ENCODE peak calls at places on chromosomes 2 and 18, in five cellular contexts. One of them, this sample, is unnamed.

GRCh38 chr18:57397440-57397839 is 37.7 kb upstream of the ONECUT2 start:
- DNase-seq in HEK293T: no peak
- DNase-seq in stimulated activated CD8-positive, alpha-beta memory T cell treated with anti-CD3 and anti-CD28 coated beads, Interleukin-7, amount 100 ng/mL, for 1 hour: no peak
- DNase-seq in astrocyte: peak; percentile 48
- DNase-seq in activated naive CD4-positive, alpha-beta T cell: no peak
- DNase-seq in this sample: no peak

GRCh38 chr2:74917702-74918619 is 40.5 kb upstream of the POLE4 start:
- DNase-seq in stimulated activated CD8-positive, alpha-beta memory T cell treated with anti-CD3 and anti-CD28 coated beads, Interleukin-7, amount 100 ng/mL, for 1 hour: no peak
- DNase-seq in activated naive CD4-positive, alpha-beta T cell: no peak
- DNase-seq in HEK293T: no peak
- DNase-seq in astrocyte: peak; percentile 59
- DNase-seq in this sample: no peak

GRCh38 chr2:26685943-26686839 is 6.3 kb upstream of the KCNK3 start:
- DNase-seq in astrocyte: no peak
- DNase-seq in stimulated activated CD8-positive, alpha-beta memory T cell treated with anti-CD3 and anti-CD28 coated beads, Interleukin-7, amount 100 ng/mL, for 1 hour: no peak
- DNase-seq in HEK293T: no peak
- DNase-seq in activated naive CD4-positive, alpha-beta T cell: no peak
- DNase-seq in this sample: no peak

GRCh38 chr18:2883137-2883671 is 36.4 kb downstream of the EMILIN2 start:
- DNase-seq in activated naive CD4-positive, alpha-beta T cell: peak; percentile 2
- DNase-seq in astrocyte: no peak
- DNase-seq in HEK293T: no peak
- DNase-seq in stimulated activated CD8-positive, alpha-beta memory T cell treated with anti-CD3 and anti-CD28 coated beads, Interleukin-7, amount 100 ng/mL, for 1 hour: no peak
- DNase-seq in this sample: no peak

GRCh38 chr2:232348936-232349335 is 29.6 kb upstream of the ALPP start:
- DNase-seq in astrocyte: no peak
- DNase-seq in HEK293T: no peak
- DNase-seq in activated naive CD4-positive, alpha-beta T cell: no peak
- DNase-seq in stimulated activated CD8-positive, alpha-beta memory T cell treated with anti-CD3 and anti-CD28 coated beads, Interleukin-7, amount 100 ng/mL, for 1 hour: no peak
- DNase-seq in this sample: no peak

GRCh38 chr18:43662657-43663056 is 385.4 kb upstream of the SYT4 start:
- DNase-seq in astrocyte: peak; percentile 91
- DNase-seq in stimulated activated CD8-positive, alpha-beta memory T cell treated with anti-CD3 and anti-CD28 coated beads, Interleukin-7, amount 100 ng/mL, for 1 hour: no peak
- DNase-seq in HEK293T: no peak
- DNase-seq in activated naive CD4-positive, alpha-beta T cell: no peak
- DNase-seq in this sample: no peak

GRCh38 chr2:24124003-24124585 is 825 bp downstream of the FAM228B start:
- DNase-seq in astrocyte: peak; percentile 47
- DNase-seq in activated naive CD4-positive, alpha-beta T cell: no peak
- DNase-seq in stimulated activated CD8-positive, alpha-beta memory T cell treated with anti-CD3 and anti-CD28 coated beads, Interleukin-7, amount 100 ng/mL, for 1 hour: no peak
- DNase-seq in HEK293T: no peak
- DNase-seq in this sample: no peak

GRCh38 chr18:49859006-49859359 is 45.6 kb upstream of the ACAA2 start:
- DNase-seq in astrocyte: no peak
- DNase-seq in stimulated activated CD8-positive, alpha-beta memory T cell treated with anti-CD3 and anti-CD28 coated beads, Interleukin-7, amount 100 ng/mL, for 1 hour: no peak
- DNase-seq in HEK293T: no peak
- DNase-seq in activated naive CD4-positive, alpha-beta T cell: no peak
- DNase-seq in this sample: no peak

GRCh38 chr2:9003616-9004337 is at the start of gene MBOAT2:
- DNase-seq in HEK293T: peak; percentile 96
- DNase-seq in stimulated activated CD8-positive, alpha-beta memory T cell treated with anti-CD3 and anti-CD28 coated beads, Interleukin-7, amount 100 ng/mL, for 1 hour: peak; percentile 49
- DNase-seq in activated naive CD4-positive, alpha-beta T cell: peak; percentile 39
- DNase-seq in astrocyte: peak; percentile 84
- DNase-seq in this sample: peak; percentile 21

GRCh38 chr2:102667072-102667471 is 47.7 kb downstream of the SLC9A2 start:
- DNase-seq in HEK293T: no peak
- DNase-seq in astrocyte: no peak
- DNase-seq in activated naive CD4-positive, alpha-beta T cell: no peak
- DNase-seq in stimulated activated CD8-positive, alpha-beta memory T cell treated with anti-CD3 and anti-CD28 coated beads, Interleukin-7, amount 100 ng/mL, for 1 hour: no peak
- DNase-seq in this sample: no peak

GRCh38 chr2:65045651-65046050 is 10.6 kb upstream of the CEP68 start:
- DNase-seq in activated naive CD4-positive, alpha-beta T cell: no peak
- DNase-seq in HEK293T: no peak
- DNase-seq in stimulated activated CD8-positive, alpha-beta memory T cell treated with anti-CD3 and anti-CD28 coated beads, Interleukin-7, amount 100 ng/mL, for 1 hour: no peak
- DNase-seq in astrocyte: peak; percentile 36
- DNase-seq in this sample: no peak

GRCh38 chr2:217824223-217824622 is 178.6 kb downstream of the TNS1 start:
- DNase-seq in stimulated activated CD8-positive, alpha-beta memory T cell treated with anti-CD3 and anti-CD28 coated beads, Interleukin-7, amount 100 ng/mL, for 1 hour: no peak
- DNase-seq in activated naive CD4-positive, alpha-beta T cell: no peak
- DNase-seq in astrocyte: no peak
- DNase-seq in HEK293T: no peak
- DNase-seq in this sample: no peak

GRCh38 chr2:133676392-133677130 is 108.3 kb upstream of the NCKAP5 start:
- DNase-seq in stimulated activated CD8-positive, alpha-beta memory T cell treated with anti-CD3 and anti-CD28 coated beads, Interleukin-7, amount 100 ng/mL, for 1 hour: no peak
- DNase-seq in HEK293T: no peak
- DNase-seq in astrocyte: peak; percentile 34
- DNase-seq in activated naive CD4-positive, alpha-beta T cell: no peak
- DNase-seq in this sample: no peak

GRCh38 chr2:96241227-96241626 is 24.6 kb downstream of the TMEM127 start:
- DNase-seq in activated naive CD4-positive, alpha-beta T cell: no peak
- DNase-seq in astrocyte: no peak
- DNase-seq in stimulated activated CD8-positive, alpha-beta memory T cell treated with anti-CD3 and anti-CD28 coated beads, Interleukin-7, amount 100 ng/mL, for 1 hour: no peak
- DNase-seq in HEK293T: no peak
- DNase-seq in this sample: no peak